ENCODE peak calls at places on chromosomes 3 and 15, in nine cellular contexts. R, I, G, Z, V, F, H, T and P are unnamed samples.
A peak's percentile ranks its signal among the peaks of the same experiment; 100 is the strongest.

GRCh38 chr3:194890086-194890485 is 204.4 kb downstream of the FAM43A start:
- DNase-seq in G (no peak), H (no peak), T (no peak), Z (no peak), F (no peak), I (no peak), V (no peak), R (no peak), P (no peak)

GRCh38 chr3:111810909-111811308 is 48.2 kb upstream of the PHLDB2 start:
- DNase-seq in F (no peak), V (no peak), T (no peak), R (no peak), G (peak; percentile 54), Z (no peak), I (no peak), H (no peak), P (no peak)

GRCh38 chr15:101016581-101016980 is 97.4 kb downstream of the LRRK1 start:
- DNase-seq in V (no peak), R (no peak), I (no peak), Z (no peak), H (no peak), F (peak; percentile 46), T (no peak), G (no peak), P (no peak)

GRCh38 chr3:183116051-183116614 is 16.8 kb upstream of the MCCC1 start:
- DNase-seq in Z (peak; percentile 99), I (peak; percentile 83), R (peak; percentile 18), H (peak; percentile 90), F (no peak), G (no peak), V (peak; percentile 89), T (peak; percentile 95), P (no peak)

GRCh38 chr15:65334586-65335231 is 30.2 kb downstream of the RNU5B-1 start:
- DNase-seq in H (no peak), V (no peak), I (peak; percentile 51), R (no peak), F (no peak), T (no peak), G (no peak), Z (no peak), P (no peak)

GRCh38 chr3:13612829-13613228 is 63.9 kb downstream of the FBLN2 start:
- DNase-seq in T (no peak), Z (no peak), F (peak; percentile 25), I (no peak), H (no peak), G (no peak), V (no peak), R (no peak), P (no peak)

GRCh38 chr15:90557147-90557546 is 27.4 kb downstream of the CRTC3 start:
- DNase-seq in G (no peak), F (no peak), V (peak; percentile 31), H (no peak), R (no peak), Z (no peak), I (no peak), T (no peak), P (no peak)

GRCh38 chr15:74787251-74788041 is 5.6 kb downstream of the CSK start:
- DNase-seq in F (peak; percentile 77), Z (no peak), V (peak; percentile 84), H (peak; percentile 99), T (no peak), R (peak; percentile 93), I (no peak), G (peak; percentile 37), P (peak; percentile 84)

GRCh38 chr3:82353281-82354171 is 592.1 kb upstream of the GBE1 start:
- DNase-seq in Z (no peak), H (no peak), T (no peak), R (no peak), G (no peak), F (no peak), V (no peak), I (no peak), P (no peak)

GRCh38 chr15:57537072-57537471 is 54.6 kb upstream of the MYZAP start:
- DNase-seq in H (no peak), V (no peak), R (no peak), T (no peak), Z (no peak), I (peak; percentile 31), F (no peak), G (no peak), P (no peak)

GRCh38 chr3:197335428-197336132 is 37.2 kb upstream of the DLG1 start:
- DNase-seq in F (no peak), R (no peak), I (no peak), T (no peak), V (no peak), Z (no peak), H (no peak), G (no peak), P (no peak)

GRCh38 chr3:30440147-30440604 is 166.2 kb upstream of the TGFBR2 start:
- DNase-seq in H (no peak), Z (no peak), T (no peak), I (no peak), F (no peak), G (no peak), V (no peak), R (no peak), P (no peak)

GRCh38 chr3:148232409-148232808 is 465.3 kb upstream of the AGTR1 start:
- DNase-seq in H (no peak), T (no peak), R (no peak), V (no peak), Z (no peak), F (no peak), G (no peak), I (no peak), P (no peak)

GRCh38 chr15:78058401-78058935 is 19.0 kb downstream of the TBC1D2B start:
- DNase-seq in V (no peak), F (no peak), I (no peak), T (no peak), G (no peak), R (no peak), Z (no peak), H (no peak), P (no peak)

GRCh38 chr15:90230610-90231009 is 3.1 kb downstream of the CIB1 start:
- DNase-seq in G (no peak), I (no peak), T (no peak), Z (no peak), H (no peak), F (no peak), V (no peak), R (no peak), P (no peak)

GRCh38 chr15:31266712-31267111 is 59.9 kb upstream of the KLF13 start:
- DNase-seq in I (no peak), G (no peak), H (no peak), V (peak; percentile 44), R (no peak), T (no peak), F (peak; percentile 65), Z (no peak), P (no peak)

GRCh38 chr3:130604806-130605205 is 87.8 kb downstream of the COL6A6 start:
- DNase-seq in H (no peak), T (no peak), Z (no peak), I (no peak), R (peak; percentile 50), V (no peak), F (no peak), G (no peak), P (no peak)

GRCh38 chr3:113441051-113441770 is at the start of gene CFAP44:
- DNase-seq in H (peak; percentile 49), V (peak; percentile 53), T (peak; percentile 45), G (peak; percentile 7), Z (no peak), I (peak; percentile 67), R (no peak), F (no peak), P (no peak)

GRCh38 chr15:67928666-67929065 is 88.8 kb upstream of the RNU6-1 start:
- DNase-seq in I (no peak), R (no peak), V (no peak), Z (no peak), H (no peak), T (no peak), G (no peak), F (no peak), P (no peak)

GRCh38 chr15:68710536-68710935 is 110.2 kb downstream of the ANP32A start:
- DNase-seq in Z (no peak), G (no peak), I (no peak), V (no peak), R (no peak), T (no peak), H (no peak), F (peak; percentile 74), P (no peak)

GRCh38 chr15:66765478-66766281 is 63.6 kb downstream of the SMAD6 start:
- DNase-seq in F (no peak), R (peak; percentile 53), I (no peak), Z (no peak), G (no peak), T (no peak), V (peak; percentile 58), H (no peak), P (no peak)

GRCh38 chr3:180447156-180447555 is 154.8 kb upstream of the TTC14 start:
- DNase-seq in R (no peak), G (no peak), Z (no peak), V (no peak), H (no peak), T (no peak), F (no peak), I (no peak), P (no peak)

GRCh38 chr3:55540579-55540978 is 53.5 kb upstream of the WNT5A start:
- DNase-seq in F (no peak), R (no peak), I (no peak), G (no peak), H (no peak), T (no peak), Z (no peak), V (no peak), P (no peak)

GRCh38 chr3:155778441-155778840 is 27.6 kb downstream of the C3orf33 start:
- DNase-seq in R (no peak), F (no peak), G (no peak), Z (no peak), H (no peak), T (no peak), I (no peak), V (no peak), P (no peak)

GRCh38 chr3:50480471-50480870 is 23.0 kb downstream of the CACNA2D2 start:
- DNase-seq in G (no peak), F (no peak), R (no peak), T (no peak), I (no peak), V (no peak), H (no peak), Z (no peak), P (no peak)

GRCh38 chr3:119497824-119498187 is 541 bp upstream of the TIMMDC1 start:
- DNase-seq in H (no peak), F (no peak), V (no peak), I (peak; percentile 5), G (no peak), Z (no peak), T (no peak), R (no peak), P (no peak)

GRCh38 chr3:61239871-61240270 is 11.4 kb downstream of the FHIT start:
- DNase-seq in I (no peak), H (no peak), T (peak; percentile 74), V (no peak), G (no peak), F (no peak), Z (no peak), R (no peak), P (no peak)

GRCh38 chr15:50068016-50068415 is 51.0 kb downstream of the ATP8B4 start:
- DNase-seq in H (no peak), I (no peak), G (no peak), T (no peak), F (no peak), V (no peak), R (no peak), Z (no peak), P (no peak)

GRCh38 chr15:49674370-49674769 is 53.5 kb downstream of the DTWD1 start:
- DNase-seq in H (no peak), T (no peak), I (no peak), Z (no peak), G (no peak), V (no peak), R (no peak), F (no peak), P (no peak)

GRCh38 chr3:178703268-178703975 is 167.2 kb downstream of the KCNMB2 start:
- DNase-seq in F (no peak), G (peak; percentile 91), V (no peak), I (no peak), T (no peak), H (no peak), Z (no peak), R (no peak), P (no peak)

GRCh38 chr3:41352526-41352925 is 153.2 kb downstream of the CTNNB1 start:
- DNase-seq in I (no peak), Z (no peak), T (no peak), V (no peak), R (no peak), H (no peak), G (no peak), F (no peak), P (no peak)